ENCODE peak calls at places on chromosomes 7 and 10, in ten cellular contexts. A, C, G, M, J, D, E, U, T and P are unnamed samples.
A peak's percentile ranks its signal among the peaks of the same experiment; 100 is the strongest.

GRCh38 chr7:38506004-38506403 is 125.2 kb downstream of the AMPH start:
- DNase-seq in J (no peak), M (no peak), E (no peak), C (no peak), D (no peak), T (no peak), G (no peak), U (no peak), A (no peak), P (peak; percentile 23)

GRCh38 chr10:132482090-132482489 is 55.5 kb upstream of the INPP5A start:
- DNase-seq in E (no peak), T (peak; percentile 32), M (peak; percentile 50), C (no peak), G (no peak), D (no peak), J (no peak), U (peak; percentile 88), A (no peak), P (peak; percentile 82)

GRCh38 chr10:89431977-89432376 is 17.6 kb downstream of the IFIT5 start:
- DNase-seq in M (no peak), E (no peak), J (no peak), C (no peak), T (peak; percentile 89), G (no peak), D (no peak), A (no peak), U (peak; percentile 18), P (peak; percentile 40)

GRCh38 chr10:14047431-14047830 is 283.3 kb downstream of the FRMD4A start:
- DNase-seq in G (no peak), A (no peak), E (no peak), J (no peak), T (no peak), C (no peak), M (no peak), D (no peak), U (no peak), P (no peak)

GRCh38 chr10:129864601-129865126 is 99.4 kb downstream of the EBF3 start:
- DNase-seq in J (no peak), U (no peak), A (no peak), D (no peak), M (no peak), T (no peak), G (no peak), C (no peak), E (no peak), P (no peak)

GRCh38 chr10:112919721-112920120 is 30.3 kb upstream of the TCF7L2 start:
- DNase-seq in J (no peak), D (no peak), T (peak; percentile 90), U (peak; percentile 64), M (no peak), A (no peak), C (peak; percentile 63), G (no peak), E (no peak), P (peak; percentile 58)

GRCh38 chr7:130009848-130010688 is 41.1 kb downstream of the ZC3HC1 start:
- DNase-seq in M (no peak), J (no peak), G (peak; percentile 19), U (peak; percentile 75), T (peak; percentile 87), E (peak; percentile 88), A (no peak), D (no peak), C (peak; percentile 91), P (peak; percentile 75)

GRCh38 chr10:91589015-91589655 is 43.7 kb downstream of the PPP1R3C start:
- DNase-seq in A (no peak), T (peak; percentile 23), E (no peak), C (no peak), J (no peak), U (no peak), M (no peak), G (no peak), D (no peak), P (peak; percentile 67)

GRCh38 chr10:127942811-127943210 is 35.9 kb downstream of the PTPRE start:
- DNase-seq in E (no peak), T (no peak), D (no peak), J (no peak), C (no peak), A (no peak), U (no peak), G (no peak), M (no peak), P (no peak)

GRCh38 chr10:132593900-132594876 is 56.6 kb downstream of the INPP5A start:
- DNase-seq in J (no peak), A (no peak), G (peak; percentile 19), T (no peak), U (no peak), D (no peak), C (no peak), M (no peak), E (no peak), P (no peak)

GRCh38 chr7:30626984-30627383 is 32.3 kb downstream of the GARS1 start:
- DNase-seq in U (no peak), C (no peak), G (no peak), J (no peak), A (no peak), T (no peak), M (no peak), E (no peak), D (no peak), P (no peak)

GRCh38 chr10:90857635-90858488 is at the start of gene HTR7:
- DNase-seq in G (peak; percentile 52), A (no peak), J (peak; percentile 65), U (peak; percentile 75), T (peak; percentile 48), D (no peak), M (peak; percentile 27), C (no peak), E (peak; percentile 60), P (peak; percentile 81)

GRCh38 chr10:101631821-101632475 is 43.8 kb downstream of the DPCD start:
- DNase-seq in A (no peak), D (no peak), E (no peak), T (no peak), C (no peak), J (no peak), M (no peak), U (no peak), G (no peak), P (no peak)

DNA sequence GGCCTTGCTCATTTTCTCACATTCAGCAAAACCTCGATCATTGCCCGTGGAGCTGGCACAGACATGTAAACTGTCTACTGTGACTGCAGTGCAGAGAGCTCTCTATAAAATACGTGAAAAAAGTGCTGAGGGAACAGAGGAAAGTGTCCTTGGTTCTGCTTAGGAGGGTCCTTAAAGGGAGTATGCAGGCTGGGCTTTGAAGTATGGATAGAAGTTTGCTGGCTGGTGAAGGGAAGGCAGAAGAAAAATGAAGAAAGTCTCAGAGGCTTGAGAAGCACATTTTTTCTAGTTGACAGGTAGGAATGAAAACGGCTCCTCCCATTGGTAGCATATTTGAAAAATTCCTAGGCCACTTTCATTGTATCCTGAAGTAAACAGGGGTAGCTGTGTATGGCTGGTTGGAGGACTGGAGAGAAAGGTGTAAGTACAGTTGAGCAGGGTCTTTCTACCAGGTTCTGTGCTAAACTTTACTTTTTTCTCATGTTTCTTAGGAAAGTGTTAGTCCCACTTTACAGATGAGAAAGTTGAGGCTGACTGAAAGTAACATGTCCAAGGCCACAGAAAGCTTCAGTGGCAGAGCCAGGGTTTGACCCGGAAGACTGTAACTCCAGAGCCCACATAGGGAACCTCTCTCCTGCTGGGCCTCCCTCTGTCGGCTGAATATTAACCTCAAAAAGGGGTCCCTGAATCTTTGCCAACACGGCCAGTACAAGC is 63.0 kb upstream of the PPIF start:
- DNase-seq in T (peak; percentile 43), J (no peak), E (no peak), G (no peak), M (no peak), D (no peak), C (no peak), A (no peak), U (no peak), P (no peak)
- H3K9ac ChIP-seq in T (no peak overlapping the region), J (no peak overlapping the region), E (no peak overlapping the region), G (no peak overlapping the region), M (no peak overlapping the region), D (no peak overlapping the region), C (no peak overlapping the region), A (peak overlapping the region; percentile 66), U (no peak overlapping the region), P (no peak overlapping the region)

DNA sequence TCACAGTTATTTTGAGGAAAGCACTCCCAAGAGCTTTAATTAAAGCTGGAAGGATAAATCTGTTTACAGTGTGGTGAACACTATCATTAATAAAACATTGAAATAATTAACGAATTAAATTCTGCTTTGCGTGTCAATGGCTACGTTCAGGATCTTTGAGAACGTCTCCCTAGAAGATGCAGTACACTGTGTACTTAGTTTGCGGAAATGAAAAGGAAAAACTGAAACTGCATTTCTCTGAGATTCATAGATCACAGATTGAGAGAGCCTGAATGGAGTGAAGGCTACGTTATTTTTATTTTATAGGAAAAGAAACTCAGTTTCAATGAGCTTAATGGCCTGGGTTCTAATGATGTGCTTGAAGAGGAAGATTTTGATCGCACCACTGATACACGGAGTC is 85.3 kb downstream of the NRP1 start:
- DNase-seq in A (no peak), T (no peak), M (no peak), J (no peak), U (no peak), G (no peak), C (no peak), D (no peak), E (no peak), P (no peak)
- H3K4me3 ChIP-seq in A (no peak overlapping the region), T (no peak overlapping the region), M (no peak overlapping the region), J (no peak overlapping the region), U (no peak overlapping the region), G (no peak overlapping the region), C (no peak overlapping the region), D (no peak overlapping the region), E (no peak overlapping the region), P (no peak overlapping the region)

GRCh38 chr7:48090095-48090805 is 1.2 kb downstream of the UPP1 start:
- DNase-seq in C (no peak), A (no peak), G (peak; percentile 46), J (peak; percentile 50), U (peak; percentile 48), M (peak; percentile 54), T (peak; percentile 41), E (peak; percentile 14), D (no peak), P (no peak)
- H3K9ac ChIP-seq in C (peak overlapping the region; percentile 81), A (no peak overlapping the region), G (peak overlapping the region; percentile 81), J (peak overlapping the region; percentile 75), U (peak overlapping the region; percentile 81), M (peak overlapping the region; percentile 90), T (peak overlapping the region; percentile 93), E (no peak overlapping the region), D (peak overlapping the region; percentile 64), P (peak overlapping the region; percentile 85)

GRCh38 chr10:72318383-72319262 is 36.1 kb downstream of the DNAJB12 start:
- DNase-seq in A (no peak), G (no peak), T (peak; percentile 22), D (no peak), J (no peak), M (no peak), U (peak; percentile 77), C (no peak), E (no peak), P (no peak)

GRCh38 chr10:72322030-72322279 is 32.8 kb downstream of the DNAJB12 start:
- DNase-seq in M (no peak), G (no peak), E (no peak), A (no peak), U (no peak), D (no peak), J (no peak), C (no peak), T (peak; percentile 19), P (no peak)

GRCh38 chr10:72321248-72322029 is 33.3 kb downstream of the DNAJB12 start:
- DNase-seq in D (no peak), J (no peak), C (no peak), G (no peak), T (no peak), U (peak; percentile 75), A (peak; percentile 71), E (peak; percentile 72), M (no peak), P (no peak)

GRCh38 chr10:72320676-72321247 is 34.0 kb downstream of the DNAJB12 start:
- DNase-seq in A (peak; percentile 99), E (peak; percentile 100), U (peak; percentile 99), C (peak; percentile 95), D (peak; percentile 58), J (no peak), G (peak; percentile 70), T (peak; percentile 88), M (peak; percentile 68), P (peak; percentile 99)

GRCh38 chr10:72319416-72320254 is 35.1 kb downstream of the DNAJB12 start:
- DNase-seq in T (peak; percentile 86), C (peak; percentile 75), G (peak; percentile 91), A (peak; percentile 97), U (peak; percentile 91), M (no peak), E (peak; percentile 61), J (no peak), D (no peak), P (peak; percentile 96)
- H3K4me3 ChIP-seq in T (peak overlapping the region; percentile 53), C (peak overlapping the region; percentile 52), G (peak overlapping the region; percentile 30), A (peak overlapping the region; percentile 70), U (no peak overlapping the region), M (peak overlapping the region; percentile 39), E (no peak overlapping the region), J (peak overlapping the region; percentile 60), D (peak overlapping the region; percentile 19), P (peak overlapping the region; percentile 71)